ENCODE peak calls at places on chromosomes 3 and 15, in six cellular contexts. W, U, J, S, F and B are unnamed samples.

GRCh38 chr3:170868577-170869239 is 1.3 kb downstream of the RPL22L1 start:
- DNase-seq in U (no peak), W (no peak), F (no peak), S (no peak), J (no peak), B (no peak)

GRCh38 chr15:48559270-48559669 is 86.2 kb downstream of the FBN1 start:
- DNase-seq in S (no peak), W (no peak), F (no peak), U (no peak), J (no peak), B (no peak)

GRCh38 chr3:124384527-124384926 is 345.7 kb upstream of the UMPS start:
- DNase-seq in S (no peak), F (no peak), U (no peak), W (no peak), J (no peak), B (no peak)

GRCh38 chr3:169034401-169034800 is 629.1 kb downstream of the MECOM start:
- DNase-seq in U (no peak), S (no peak), W (no peak), J (no peak), F (no peak), B (no peak)

GRCh38 chr3:160170409-160171370 is 54.5 kb upstream of the C3orf80 start:
- DNase-seq in W (no peak), S (no peak), U (no peak), J (no peak), F (no peak), B (no peak)

GRCh38 chr3:46646700-46647099 is 34.4 kb downstream of the FAM240A start:
- DNase-seq in S (no peak), W (no peak), F (no peak), J (no peak), U (no peak), B (no peak)

GRCh38 chr15:84079885-84080777 is 155.4 kb upstream of the GOLGA6L4 start:
- DNase-seq in U (peak; percentile 38), J (peak; percentile 91), F (no peak), W (no peak), S (peak; percentile 28), B (peak; percentile 5)

GRCh38 chr15:61025746-61026256 is 203.3 kb downstream of the RORA start:
- DNase-seq in J (no peak), S (no peak), U (no peak), W (no peak), F (no peak), B (no peak)

GRCh38 chr15:44243829-44244228 is 44.7 kb upstream of the GOLM2 start:
- DNase-seq in U (no peak), S (no peak), F (no peak), J (no peak), W (no peak), B (no peak)

GRCh38 chr15:39397883-39398282 is 183.0 kb upstream of the THBS1 start:
- DNase-seq in S (no peak), W (no peak), U (no peak), F (no peak), J (no peak), B (peak; percentile 40)

GRCh38 chr3:128318275-128318920 is 148.3 kb downstream of the DNAJB8 start:
- DNase-seq in J (no peak), F (no peak), U (no peak), W (no peak), S (no peak), B (no peak)

GRCh38 chr15:45387379-45388007 is 9.1 kb upstream of the GATM start:
- DNase-seq in S (no peak), J (no peak), F (no peak), W (no peak), U (no peak), B (no peak)

GRCh38 chr3:67593761-67594234 is 60.6 kb downstream of the SUCLG2 start:
- DNase-seq in S (no peak), W (no peak), U (no peak), F (no peak), J (no peak), B (peak; percentile 13)

GRCh38 chr3:17742837-17743659 is 617 bp upstream of the TBC1D5 start:
- DNase-seq in F (no peak), U (peak; percentile 92), J (no peak), S (no peak), W (no peak), B (peak; percentile 98)

GRCh38 chr3:194007598-194008337 is 128.2 kb upstream of the HES1 start:
- DNase-seq in J (peak; percentile 43), F (no peak), W (no peak), S (no peak), U (no peak), B (no peak)

GRCh38 chr3:104323226-104323625 is 1043.5 kb upstream of the ALCAM start:
- DNase-seq in W (no peak), F (no peak), J (no peak), U (no peak), S (no peak), B (no peak)